ENCODE peak calls at places on chromosome 5, in seven cellular contexts. J, U, G, E, P, I and D are unnamed samples.

GRCh38 chr5:125012727-125013451 is 266.4 kb upstream of the ZNF608 start:
- ATAC-seq in U (no peak), G (peak; percentile 78), J (peak; percentile 91), I (no peak), P (no peak), E (no peak), D (no peak)

GRCh38 chr5:80667384-80667783 is 12.6 kb upstream of the DHFR start:
- ATAC-seq in I (no peak), J (no peak), E (peak; percentile 49), U (no peak), P (no peak), G (peak; percentile 48), D (no peak)

GRCh38 chr5:75058986-75059508 is 6.7 kb upstream of the GCNT4 start:
- ATAC-seq in P (no peak), J (no peak), I (no peak), G (no peak), E (no peak), U (no peak), D (no peak)

GRCh38 chr5:159161361-159162214 is 47.8 kb downstream of the RNF145 start:
- ATAC-seq in U (no peak), I (no peak), G (no peak), J (no peak), P (no peak), E (no peak), D (no peak)

GRCh38 chr5:135386096-135386495 is 12.9 kb downstream of the MACROH2A1 start:
- ATAC-seq in I (no peak), E (no peak), P (no peak), G (peak; percentile 7), J (no peak), U (peak; percentile 35), D (no peak)

GRCh38 chr5:153699035-153699434 is 208.6 kb downstream of the GRIA1 start:
- ATAC-seq in U (no peak), G (no peak), I (no peak), P (no peak), J (no peak), E (no peak), D (no peak)

GRCh38 chr5:36896476-36896875 is 19.9 kb downstream of the NIPBL start:
- ATAC-seq in G (no peak), E (no peak), I (no peak), J (no peak), U (no peak), P (no peak), D (no peak)

GRCh38 chr5:27402828-27403227 is 364.4 kb upstream of the CDH9 start:
- ATAC-seq in U (no peak), E (no peak), P (peak; percentile 53), I (no peak), J (no peak), G (no peak), D (no peak)

GRCh38 chr5:168992687-168993086 is 308.3 kb downstream of the SLIT3 start:
- ATAC-seq in I (no peak), G (no peak), U (no peak), E (no peak), P (no peak), J (peak; percentile 67), D (no peak)

GRCh38 chr5:141507387-141508091 is 18.7 kb downstream of the PCDHGC5 start:
- ATAC-seq in P (no peak), J (no peak), G (peak; percentile 67), E (no peak), I (no peak), U (no peak), D (peak; percentile 50)

GRCh38 chr5:104903941-104904340 is 1341.4 kb upstream of the NUDT12 start:
- ATAC-seq in I (no peak), U (no peak), G (no peak), J (no peak), P (no peak), E (no peak), D (no peak)

GRCh38 chr5:21882363-21882762 is 970.8 kb downstream of the CDH12 start:
- ATAC-seq in I (no peak), J (no peak), G (no peak), E (no peak), P (no peak), U (no peak), D (no peak)

GRCh38 chr5:113232667-113233066 is 202.1 kb downstream of the TSSK1B start:
- ATAC-seq in P (no peak), U (no peak), E (no peak), I (no peak), J (no peak), G (peak; percentile 81), D (no peak)

GRCh38 chr5:116038817-116039216 is 6.5 kb downstream of the ARL14EPL start:
- ATAC-seq in G (no peak), P (no peak), J (no peak), U (peak; percentile 60), I (peak; percentile 22), E (no peak), D (no peak)

GRCh38 chr5:72122619-72123018 is 15.3 kb downstream of the MAP1B start:
- ATAC-seq in P (no peak), I (no peak), E (no peak), G (no peak), J (no peak), U (no peak), D (no peak)

GRCh38 chr5:117590944-117591343 is 1016.3 kb upstream of the SEMA6A start:
- ATAC-seq in G (no peak), I (no peak), E (no peak), J (peak; percentile 62), U (no peak), P (no peak), D (no peak)

GRCh38 chr5:151014680-151015343 is 5.6 kb upstream of the GPX3 start:
- ATAC-seq in I (no peak), J (peak; percentile 55), E (no peak), G (peak; percentile 19), P (no peak), U (no peak), D (peak; percentile 59)

GRCh38 chr5:61919920-61920319 is 386.1 kb upstream of the KIF2A start:
- ATAC-seq in I (no peak), G (no peak), P (no peak), E (no peak), U (no peak), J (peak; percentile 97), D (peak; percentile 62)

GRCh38 chr5:34648522-34649158 is 7.5 kb upstream of the RAI14 start:
- ATAC-seq in I (no peak), G (no peak), J (no peak), E (no peak), U (no peak), P (no peak), D (no peak)

GRCh38 chr5:1423901-1424603 is 21.2 kb downstream of the SLC6A3 start:
- ATAC-seq in P (peak; percentile 43), I (no peak), G (no peak), U (no peak), E (peak; percentile 46), J (peak; percentile 75), D (no peak)

GRCh38 chr5:133848306-133848924 is 120.0 kb downstream of the C5orf15 start:
- ATAC-seq in I (peak; percentile 49), U (no peak), J (peak; percentile 38), P (peak; percentile 9), E (no peak), G (peak; percentile 35), D (no peak)

GRCh38 chr5:72722792-72723402 is 93.6 kb upstream of the TNPO1 start:
- ATAC-seq in G (no peak), P (no peak), I (no peak), J (no peak), E (no peak), U (no peak), D (no peak)

GRCh38 chr5:14156611-14157493 is 13.7 kb downstream of the TRIO start:
- ATAC-seq in U (no peak), G (peak; percentile 77), J (peak; percentile 68), P (peak; percentile 76), E (peak; percentile 92), I (no peak), D (peak; percentile 81)

GRCh38 chr5:133356386-133357331 is 255.7 kb downstream of the FSTL4 start:
- ATAC-seq in P (no peak), G (no peak), J (no peak), I (no peak), U (no peak), E (no peak), D (no peak)

GRCh38 chr5:131677115-131677514 is 42.1 kb upstream of the RAPGEF6 start:
- ATAC-seq in G (no peak), E (no peak), P (no peak), J (no peak), I (no peak), U (no peak), D (no peak)

GRCh38 chr5:105057001-105057436 is 1494.4 kb upstream of the NUDT12 start:
- ATAC-seq in P (no peak), U (no peak), E (no peak), G (no peak), I (no peak), J (no peak), D (no peak)